ENCODE peak calls at places on chromosomes 16 and 17, in eight cellular contexts. F, R, L, C, I, V, Y and A are unnamed samples.

GRCh38 chr17:40540448-40540847 is 24.8 kb downstream of the CCR7 start:
- DNase-seq in F (no peak), R (no peak), L (peak), C (no peak), I (no peak), V (no peak), Y (no peak), A (no peak)

GRCh38 chr16:16148755-16149154 is 74.5 kb downstream of the ABCC6 start:
- DNase-seq in F (no peak), R (no peak), L (no peak), C (no peak), I (no peak), V (peak), Y (no peak), A (no peak)

GRCh38 chr17:82188001-82188961 is 24.4 kb downstream of the CCDC57 start:
- DNase-seq in F (no peak), R (no peak), L (no peak), C (no peak), I (no peak), V (no peak), Y (no peak), A (no peak)

GRCh38 chr17:59748591-59748990 is 41.1 kb downstream of the VMP1 start:
- DNase-seq in F (no peak), R (no peak), L (no peak), C (no peak), I (no peak), V (no peak), Y (no peak), A (no peak)

GRCh38 chr16:88934066-88934667 is 42.8 kb downstream of the CBFA2T3 start:
- DNase-seq in F (no peak), R (no peak), L (no peak), C (no peak), I (no peak), V (no peak), Y (no peak), A (no peak)

GRCh38 chr17:38706625-38707298 is 1.7 kb downstream of the MLLT6 start:
- DNase-seq in F (no peak), R (no peak), L (no peak), C (no peak), I (no peak), V (no peak), Y (no peak), A (peak)

GRCh38 chr16:50596762-50597450 is 48.7 kb downstream of the NKD1 start:
- DNase-seq in F (no peak), R (no peak), L (no peak), C (no peak), I (no peak), V (no peak), Y (no peak), A (no peak)

GRCh38 chr17:61372436-61372835 is 27.2 kb upstream of the TBX2 start:
- DNase-seq in F (no peak), R (no peak), L (no peak), C (no peak), I (no peak), V (no peak), Y (no peak), A (no peak)

GRCh38 chr16:73418746-73419145 is 370.8 kb upstream of the ZFHX3 start:
- DNase-seq in F (no peak), R (no peak), L (no peak), C (no peak), I (no peak), V (no peak), Y (no peak), A (no peak)

DNA sequence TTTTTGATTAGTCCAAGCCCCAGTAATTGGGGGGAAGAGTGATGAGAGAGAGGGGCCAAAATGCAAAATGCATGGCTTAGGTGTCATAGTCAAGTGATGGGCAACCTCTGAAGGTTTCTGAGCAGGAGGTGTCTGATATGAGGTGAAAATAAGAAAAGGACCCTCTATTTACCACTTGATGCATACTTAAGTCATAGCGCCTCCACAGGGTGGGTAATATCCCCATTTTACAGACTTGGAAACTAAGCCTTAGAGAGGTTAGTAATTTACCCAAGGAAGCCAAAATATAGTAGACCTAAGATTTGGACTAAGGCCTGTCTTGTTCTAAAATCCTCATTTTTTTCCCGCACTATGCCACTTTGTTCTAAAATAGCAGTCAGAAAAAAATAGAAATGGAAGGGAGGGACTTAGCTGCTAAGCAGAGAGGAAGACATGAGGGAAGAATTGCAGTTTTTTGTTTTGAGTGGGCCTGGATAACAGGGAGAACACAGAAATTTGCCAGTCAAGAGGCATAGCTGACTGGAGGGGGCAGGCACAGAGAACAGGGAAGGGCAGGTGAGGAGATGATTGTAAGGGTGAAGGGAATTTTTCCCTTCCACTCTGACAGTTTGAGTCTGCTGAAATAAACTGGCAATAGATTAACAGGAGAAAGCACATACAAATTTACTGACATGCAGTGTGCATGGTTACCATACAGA is 2.3 kb upstream of the GRB2 start:
- DNase-seq in F (no peak), R (no peak), L (no peak), C (no peak), I (no peak), V (no peak), Y (no peak), A (no peak)
- TF ChIP-seq CTCF in F (no peak), R (no peak), L (no peak), C (no peak), I (no peak), V (no peak), Y (no peak), A (no peak)

GRCh38 chr17:77916284-77916683 is 42.2 kb upstream of the TNRC6C start:
- DNase-seq in F (no peak), R (no peak), L (no peak), C (no peak), I (no peak), V (no peak), Y (no peak), A (no peak)

GRCh38 chr17:77915594-77916021 is 42.9 kb upstream of the TNRC6C start:
- DNase-seq in F (no peak), R (no peak), L (no peak), C (peak), I (no peak), V (no peak), Y (no peak), A (no peak)

GRCh38 chr17:77916771-77917481 is 41.6 kb upstream of the TNRC6C start:
- DNase-seq in F (no peak), R (no peak), L (no peak), C (no peak), I (no peak), V (no peak), Y (no peak), A (no peak)

GRCh38 chr17:77919276-77919675 is 39.2 kb upstream of the TNRC6C start:
- DNase-seq in F (no peak), R (no peak), L (no peak), C (no peak), I (no peak), V (no peak), Y (no peak), A (no peak)

GRCh38 chr17:77914440-77915254 is 43.9 kb upstream of the TNRC6C start:
- DNase-seq in F (no peak), R (no peak), L (no peak), C (no peak), I (no peak), V (peak), Y (peak), A (no peak)
- TF ChIP-seq CTCF in F (no peak), R (no peak), L (no peak), C (peak), I (peak), V (no peak), Y (peak), A (no peak)

DNA sequence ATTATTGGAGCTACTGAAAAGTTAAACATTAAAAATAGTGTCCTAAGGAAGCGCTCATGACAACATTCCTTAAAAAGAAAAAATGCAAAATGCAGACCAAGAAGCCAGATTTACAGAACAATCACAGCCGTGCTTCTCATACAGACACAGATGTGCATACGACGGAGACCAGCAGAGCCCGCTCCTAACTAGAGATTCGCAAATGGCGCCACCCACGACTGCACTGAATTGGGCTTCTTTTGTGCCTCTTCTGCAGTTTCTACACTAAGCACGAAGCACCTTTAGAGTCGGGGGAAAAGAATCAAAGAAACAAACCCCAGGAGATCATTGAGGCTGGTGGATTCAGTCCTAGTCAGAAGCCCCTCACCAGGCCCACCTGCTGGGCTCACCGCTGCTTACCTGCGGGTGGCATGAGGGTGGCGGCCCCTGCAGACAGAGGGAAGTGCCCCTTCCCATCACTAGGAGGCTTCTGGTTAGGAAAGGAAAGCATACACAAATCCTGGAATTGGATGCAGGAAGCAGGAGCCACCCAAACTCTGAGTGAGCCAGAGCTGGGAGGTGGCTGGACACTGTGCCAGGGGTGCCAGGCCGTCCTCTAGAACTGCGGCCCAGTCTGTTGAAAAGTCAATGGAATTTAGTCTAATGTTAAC is 64.9 kb upstream of the CHMP6 start:
- DNase-seq in F (no peak), R (no peak), L (no peak), C (peak), I (no peak), V (no peak), Y (no peak), A (no peak)
- TF ChIP-seq CTCF in F (no peak), R (no peak), L (no peak), C (peak), I (no peak), V (no peak), Y (no peak), A (no peak)

GRCh38 chr16:81645303-81645702 is 133.8 kb upstream of the PLCG2 start:
- DNase-seq in F (no peak), R (peak), L (peak), C (no peak), I (peak), V (peak), Y (peak), A (no peak)
- TF ChIP-seq CTCF in F (no peak), R (no peak), L (no peak), C (no peak), I (no peak), V (no peak), Y (no peak), A (no peak)

DNA sequence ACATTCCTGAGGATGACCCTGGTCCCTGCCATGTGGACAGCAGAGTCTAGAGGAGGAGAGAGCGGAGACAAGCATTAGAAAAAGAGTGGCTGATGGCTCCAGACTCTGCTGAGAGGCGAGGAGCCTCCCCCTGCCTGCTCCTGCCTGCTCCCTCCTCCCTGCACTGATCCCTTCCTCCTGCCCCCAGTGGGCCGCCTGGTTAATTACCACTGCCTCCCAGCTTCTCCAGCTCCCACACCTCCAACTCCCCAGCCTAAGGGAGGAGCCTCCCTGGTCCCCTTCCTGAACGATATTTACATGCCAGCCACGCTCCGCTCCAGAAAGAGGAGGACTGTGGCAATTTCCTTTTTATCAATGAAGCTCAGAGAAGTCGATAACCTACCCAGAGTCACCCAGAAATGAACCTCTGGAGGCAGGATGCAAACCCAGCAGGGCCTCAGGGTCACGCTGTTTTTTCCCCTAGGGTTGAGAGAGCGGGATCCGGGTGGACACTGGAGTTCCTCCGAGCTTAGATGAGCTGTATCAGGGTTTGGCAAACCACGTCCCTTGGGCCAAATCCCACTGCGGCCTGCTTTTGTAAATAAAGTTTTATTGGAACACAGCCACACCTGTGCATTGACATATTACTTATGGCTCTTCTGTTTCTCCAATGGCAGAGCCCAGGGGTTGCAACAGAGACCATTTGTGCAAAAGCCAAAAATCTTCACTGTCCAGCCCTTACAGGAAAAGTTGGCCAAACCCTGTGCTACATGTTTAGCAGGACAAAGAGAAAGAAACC is 27.1 kb upstream of the JPH3 start:
- DNase-seq in F (no peak), R (no peak), L (no peak), C (peak), I (no peak), V (no peak), Y (no peak), A (no peak)
- TF ChIP-seq CTCF in F (no peak), R (no peak), L (no peak), C (peak), I (no peak), V (no peak), Y (no peak), A (no peak)

GRCh38 chr16:10969615-10970014 is 25.3 kb downstream of the CLEC16A start:
- DNase-seq in F (no peak), R (no peak), L (no peak), C (no peak), I (no peak), V (no peak), Y (no peak), A (no peak)

GRCh38 chr16:10970065-10970464 is 25.7 kb downstream of the CLEC16A start:
- DNase-seq in F (no peak), R (no peak), L (no peak), C (no peak), I (no peak), V (peak), Y (peak), A (no peak)

GRCh38 chr16:10972108-10972955 is 28.0 kb downstream of the CLEC16A start:
- DNase-seq in F (no peak), R (no peak), L (no peak), C (no peak), I (no peak), V (no peak), Y (no peak), A (no peak)

GRCh38 chr16:10972956-10973464 is 28.6 kb downstream of the CLEC16A start:
- DNase-seq in F (no peak), R (no peak), L (no peak), C (no peak), I (no peak), V (no peak), Y (no peak), A (no peak)

DNA sequence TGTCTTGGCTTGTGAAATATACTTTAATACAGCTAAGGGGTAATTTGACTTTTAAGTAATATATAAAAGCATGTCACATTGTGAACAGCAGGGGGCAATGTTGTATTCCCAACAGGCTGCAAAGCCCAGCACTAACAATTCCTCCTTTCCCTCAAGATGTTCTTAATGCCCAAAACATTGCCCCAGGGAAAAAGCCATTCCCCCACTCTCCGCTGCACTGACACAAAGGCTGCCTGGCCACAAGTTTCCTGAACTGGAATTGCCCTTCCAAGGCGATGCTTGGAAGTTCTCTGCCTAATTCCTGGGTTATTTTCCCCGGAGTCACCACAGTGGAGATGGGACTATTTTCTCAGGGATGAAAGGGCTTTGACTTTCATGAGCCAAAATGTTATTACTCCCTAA is 27.2 kb downstream of the CLEC16A start:
- DNase-seq in F (peak), R (peak), L (peak), C (peak), I (no peak), V (peak), Y (peak), A (peak)
- TF ChIP-seq CTCF in F (peak), R (peak), L (peak), C (peak), I (peak), V (peak), Y (peak), A (peak)

GRCh38 chr17:73776978-73777567 is 132.8 kb upstream of the SDK2 start:
- DNase-seq in F (no peak), R (no peak), L (no peak), C (peak), I (no peak), V (no peak), Y (no peak), A (no peak)
- TF ChIP-seq CTCF in F (no peak), R (no peak), L (no peak), C (peak), I (no peak), V (no peak), Y (no peak), A (no peak)